ENCODE peak calls at places on chromosomes 11 and 22, in seven cellular contexts. K is NB4, I is GM12892, O is stomach, N is esophagus muscularis mucosa, C is HCT116, E is GM12891. U is an unnamed sample.

GRCh38 chr11:78784321-78785061 is 209.8 kb upstream of the NARS2 start:
- DNase-seq in K (no peak), I (no peak), O (no peak), N (no peak), C (no peak), E (no peak), U (no peak)

GRCh38 chr11:117479372-117479771 is 151.7 kb downstream of the CEP164 start:
- DNase-seq in K (no peak), I (peak), O (no peak), N (no peak), C (peak), E (peak), U (no peak)

GRCh38 chr11:8235925-8236324 is 27.8 kb downstream of the LMO1 start:
- DNase-seq in K (no peak), I (no peak), O (no peak), N (no peak), C (no peak), E (no peak), U (no peak)

GRCh38 chr22:46614070-46614931 is 5.9 kb upstream of the GRAMD4 start:
- DNase-seq in K (no peak), I (peak), O (no peak), N (no peak), C (no peak), E (no peak), U (no peak)

GRCh38 chr11:117668291-117668690 is 128.7 kb downstream of the DSCAML1 start:
- DNase-seq in K (no peak), I (no peak), O (no peak), N (no peak), C (no peak), E (no peak), U (no peak)

GRCh38 chr22:36160499-36160942 is at the start of gene APOL3:
- DNase-seq in K (no peak), I (no peak), O (peak), N (peak), C (no peak), E (no peak), U (peak)

GRCh38 chr22:43783777-43784176 is 28.3 kb downstream of the EFCAB6 start:
- DNase-seq in K (no peak), I (no peak), O (no peak), N (no peak), C (peak), E (no peak), U (no peak)

GRCh38 chr22:47884200-47884599 is 1121.8 kb downstream of the TBC1D22A start:
- DNase-seq in K (no peak), I (no peak), O (no peak), N (no peak), C (no peak), E (no peak), U (no peak)

GRCh38 chr11:119196833-119197483 is 9.2 kb upstream of the CBL start:
- DNase-seq in K (peak), I (peak), O (peak), N (no peak), C (peak), E (peak), U (peak)

GRCh38 chr22:50620861-50621490 is 7.0 kb downstream of the ARSA start:
- DNase-seq in K (peak), I (no peak), O (no peak), N (no peak), C (no peak), E (no peak), U (no peak)

GRCh38 chr11:68106165-68106940 is 14.8 kb downstream of the CHKA start:
- DNase-seq in K (no peak), I (no peak), O (peak), N (no peak), C (no peak), E (no peak), U (no peak)

GRCh38 chr11:2573240-2574042 is 126.4 kb downstream of the KCNQ1OT1 start:
- DNase-seq in K (no peak), I (no peak), O (no peak), N (no peak), C (no peak), E (no peak), U (no peak)

GRCh38 chr22:37999640-38000272 is 15.4 kb upstream of the SOX10 start:
- DNase-seq in K (peak), I (no peak), O (no peak), N (no peak), C (peak), E (no peak), U (no peak)

GRCh38 chr11:86408845-86409244 is 34.2 kb downstream of the CCDC81 start:
- DNase-seq in K (no peak), I (no peak), O (no peak), N (no peak), C (no peak), E (no peak), U (no peak)

GRCh38 chr11:77842451-77843121 is 21.6 kb downstream of the AAMDC start:
- DNase-seq in K (no peak), I (no peak), O (no peak), N (no peak), C (no peak), E (no peak), U (no peak)

GRCh38 chr11:127443297-127443696 is 442.7 kb upstream of the KIRREL3 start:
- DNase-seq in K (no peak), I (no peak), O (no peak), N (no peak), C (no peak), E (no peak), U (no peak)

DNA sequence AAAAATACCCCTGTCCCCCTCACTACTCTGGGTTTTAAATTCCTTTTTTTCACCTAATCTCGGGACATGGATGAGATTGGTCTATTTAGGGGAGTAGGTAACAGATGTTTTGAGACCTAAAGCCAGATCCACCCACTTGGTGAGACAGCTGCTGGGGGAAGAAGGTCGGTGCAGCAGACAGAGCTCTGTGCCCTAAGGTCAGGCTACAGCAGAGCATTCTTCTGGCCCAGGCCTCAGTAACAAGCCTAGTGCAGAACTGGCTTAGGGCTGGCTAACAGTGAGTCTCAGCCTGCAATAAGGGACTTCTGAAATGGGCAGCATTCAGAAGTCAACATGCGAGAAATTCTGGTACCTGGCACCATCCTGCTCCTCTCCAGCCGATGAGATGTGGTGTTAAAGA is 444.9 kb upstream of the KIRREL3 start:
- DNase-seq in K (no peak), I (no peak), O (no peak), N (peak), C (no peak), E (no peak), U (no peak)
- TF ChIP-seq POLR2A in K (no peak), I (no peak), O (no peak), N (no peak), C (no peak), E (no peak), U (no peak)

GRCh38 chr11:104602643-104603042 is 295.6 kb downstream of the CASP12 start:
- DNase-seq in K (no peak), I (no peak), O (no peak), N (no peak), C (no peak), E (no peak), U (no peak)
- TF ChIP-seq POLR2A in K (no peak), I (no peak), O (no peak), N (no peak), C (no peak), E (no peak), U (no peak)

DNA sequence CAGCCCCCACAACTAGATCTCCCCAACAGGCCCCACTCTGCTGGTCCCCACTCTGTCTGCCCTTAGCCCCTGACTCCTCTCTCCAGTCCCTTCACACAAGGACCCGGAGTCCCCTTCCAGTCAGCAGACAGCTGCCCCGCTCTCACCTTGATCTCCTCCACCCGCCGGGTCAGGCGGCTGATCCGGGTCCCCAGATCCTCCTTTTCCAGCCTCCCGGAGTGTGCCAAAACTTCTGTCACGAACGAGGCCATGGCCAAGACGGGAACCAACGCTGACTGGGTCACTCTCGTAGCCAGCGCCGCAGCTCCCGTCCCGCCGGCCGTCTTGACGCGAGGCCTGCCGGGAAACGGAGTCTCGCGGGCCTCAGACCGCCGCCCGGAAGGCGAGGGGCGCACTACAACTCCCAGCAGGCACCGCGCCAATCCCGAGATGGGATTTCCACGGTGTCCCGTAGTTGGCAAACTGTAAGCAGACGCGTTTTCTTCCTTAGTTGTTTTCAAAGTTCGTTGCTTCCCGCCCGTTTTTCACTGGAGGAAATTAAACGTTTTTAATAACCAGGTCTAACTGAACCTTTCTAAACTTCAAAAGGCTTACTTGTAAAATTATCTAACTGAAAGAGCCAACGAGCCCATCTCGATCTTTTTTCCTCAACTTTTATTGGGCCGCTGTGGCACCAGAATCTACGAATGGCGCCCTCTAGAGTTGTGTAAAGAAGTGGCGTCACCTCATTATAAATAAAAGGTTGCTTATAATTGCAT is at the start of gene ZW10:
- DNase-seq in K (peak), I (peak), O (peak), N (peak), C (peak), E (peak), U (peak)
- TF ChIP-seq POLR2A in K (peak), I (peak), O (no peak), N (no peak), C (peak), E (peak), U (peak)

GRCh38 chr11:33941637-33942160 is 49.8 kb upstream of the LMO2 start:
- DNase-seq in K (peak), I (peak), O (no peak), N (no peak), C (peak), E (no peak), U (peak)
- TF ChIP-seq POLR2A in K (no peak), I (peak), O (no peak), N (no peak), C (no peak), E (no peak), U (peak)

GRCh38 chr11:124896821-124897391 is 759 bp downstream of the ROBO4 start:
- DNase-seq in K (no peak), I (no peak), O (no peak), N (no peak), C (no peak), E (no peak), U (no peak)
- TF ChIP-seq POLR2A in K (no peak), I (no peak), O (no peak), N (no peak), C (no peak), E (no peak), U (no peak)